ENCODE peak calls at places on chromosome 6, in five cellular contexts. L, J, Q, N and C are unnamed samples.

GRCh38 chr6:158867381-158868121 is 48.4 kb upstream of the EZR start:
- DNase-seq in L (no peak), J (no peak), Q (no peak), N (peak), C (no peak)

GRCh38 chr6:17130786-17131185 is 28.9 kb downstream of the STMND1 start:
- DNase-seq in L (no peak), J (no peak), Q (no peak), N (no peak), C (no peak)

GRCh38 chr6:154292855-154293519 is 63.6 kb downstream of the IPCEF1 start:
- DNase-seq in L (no peak), J (no peak), Q (no peak), N (no peak), C (peak)

GRCh38 chr6:100573169-100573568 is 108.4 kb upstream of the SIM1 start:
- DNase-seq in L (no peak), J (no peak), Q (no peak), N (peak), C (peak)

GRCh38 chr6:33620584-33621395 is at the start of gene ITPR3:
- DNase-seq in L (peak), J (peak), Q (no peak), N (peak), C (peak)

GRCh38 chr6:82178759-82179112 is 68.8 kb downstream of the IBTK start:
- DNase-seq in L (no peak), J (no peak), Q (no peak), N (no peak), C (no peak)

GRCh38 chr6:125853740-125854139 is 63.0 kb downstream of the NCOA7 start:
- DNase-seq in L (no peak), J (no peak), Q (no peak), N (no peak), C (no peak)

GRCh38 chr6:92623441-92623840 is 795.9 kb downstream of the EPHA7 start:
- DNase-seq in L (no peak), J (no peak), Q (no peak), N (no peak), C (no peak)

GRCh38 chr6:16783485-16783884 is 22.2 kb upstream of the ATXN1 start:
- DNase-seq in L (no peak), J (no peak), Q (no peak), N (no peak), C (no peak)

GRCh38 chr6:134678436-134678889 is 271.4 kb downstream of the ALDH8A1 start:
- DNase-seq in L (no peak), J (no peak), Q (peak), N (no peak), C (no peak)

GRCh38 chr6:167575201-167575696 is 250.4 kb downstream of the TTLL2 start:
- DNase-seq in L (no peak), J (no peak), Q (no peak), N (no peak), C (no peak)

GRCh38 chr6:157789297-157789696 is 33.7 kb upstream of the SNX9 start:
- DNase-seq in L (no peak), J (no peak), Q (no peak), N (no peak), C (no peak)

GRCh38 chr6:692858-693736 is at the start of gene EXOC2:
- DNase-seq in L (peak), J (peak), Q (peak), N (peak), C (peak)

GRCh38 chr6:56065408-56065807 is 182.0 kb downstream of the COL21A1 start:
- DNase-seq in L (no peak), J (no peak), Q (no peak), N (no peak), C (no peak)

GRCh38 chr6:29926795-29927427 is 15.4 kb upstream of the HLA-A start:
- DNase-seq in L (peak), J (peak), Q (peak), N (peak), C (peak)

GRCh38 chr6:25476126-25476525 is 175.9 kb upstream of the SCGN start:
- DNase-seq in L (no peak), J (no peak), Q (no peak), N (no peak), C (no peak)

GRCh38 chr6:117270121-117270959 is 5.0 kb downstream of the VGLL2 start:
- DNase-seq in L (no peak), J (no peak), Q (no peak), N (no peak), C (peak)

GRCh38 chr6:131430531-131430930 is 142.5 kb upstream of the ARG1 start:
- DNase-seq in L (no peak), J (no peak), Q (no peak), N (no peak), C (no peak)

GRCh38 chr6:139242457-139243240 is 49.1 kb downstream of the TXLNB start:
- DNase-seq in L (no peak), J (no peak), Q (no peak), N (no peak), C (no peak)

GRCh38 chr6:123745877-123746276 is 57.8 kb upstream of the NKAIN2 start:
- DNase-seq in L (no peak), J (no peak), Q (no peak), N (no peak), C (peak)

GRCh38 chr6:112485813-112486212 is 138.7 kb downstream of the RFPL4B start:
- DNase-seq in L (no peak), J (no peak), Q (no peak), N (no peak), C (no peak)

GRCh38 chr6:158220786-158221442 is 52.8 kb downstream of the GTF2H5 start:
- DNase-seq in L (peak), J (peak), Q (peak), N (peak), C (peak)

GRCh38 chr6:160167547-160168391 is 46.2 kb downstream of the SLC22A1 start:
- DNase-seq in L (no peak), J (no peak), Q (no peak), N (no peak), C (no peak)

GRCh38 chr6:41315203-41315602 is 20.2 kb upstream of the NCR2 start:
- DNase-seq in L (no peak), J (no peak), Q (no peak), N (no peak), C (no peak)

GRCh38 chr6:132513821-132514545 is 1.1 kb upstream of the STX7 start:
- DNase-seq in L (no peak), J (no peak), Q (no peak), N (no peak), C (no peak)

GRCh38 chr6:29589423-29590048 is 4.6 kb downstream of the OR2H2 start:
- DNase-seq in L (peak), J (no peak), Q (peak), N (peak), C (peak)

GRCh38 chr6:148624025-148624424 is 122.8 kb upstream of the UST start:
- DNase-seq in L (no peak), J (no peak), Q (no peak), N (no peak), C (no peak)

GRCh38 chr6:90284236-90284744 is 12.4 kb downstream of the BACH2 start:
- DNase-seq in L (no peak), J (no peak), Q (no peak), N (peak), C (peak)

GRCh38 chr6:163986313-163986712 is 571.8 kb downstream of the QKI start:
- DNase-seq in L (no peak), J (no peak), Q (no peak), N (no peak), C (peak)

GRCh38 chr6:112234596-112234995 is 19.8 kb downstream of the LAMA4 start:
- DNase-seq in L (no peak), J (no peak), Q (no peak), N (no peak), C (no peak)

GRCh38 chr6:165863801-165864200 is 200.8 kb upstream of the PDE10A start:
- DNase-seq in L (no peak), J (no peak), Q (no peak), N (no peak), C (no peak)